ENCODE peak calls at places on chromosomes 3 and 15, in four cellular contexts. C is pancreas, P is IMR-90, M is RWPE1. H is an unnamed sample.

GRCh38 chr3:177813322-177813721 is 616.0 kb upstream of the TBL1XR1 start:
- DNase-seq in C (no peak), P (peak; percentile 42), M (no peak), H (no peak)

GRCh38 chr3:29370021-29370420 is 89.2 kb downstream of the RBMS3 start:
- DNase-seq in C (no peak), P (no peak), M (no peak), H (no peak)

GRCh38 chr3:93989241-93989640 is 9.3 kb downstream of the ARL13B start:
- DNase-seq in C (no peak), P (no peak), M (no peak), H (no peak)

GRCh38 chr15:69591905-69592508 is 139.4 kb downstream of the RPLP1 start:
- DNase-seq in C (no peak), P (no peak), M (peak; percentile 85), H (no peak)

GRCh38 chr15:47968593-47968992 is 152.2 kb upstream of the SLC24A5 start:
- DNase-seq in C (no peak), P (no peak), M (no peak), H (no peak)

GRCh38 chr15:92601940-92602593 is 53.5 kb downstream of the FAM174B start:
- DNase-seq in P (no peak), C (no peak), M (no peak), H (no peak)

GRCh38 chr3:149342413-149343340 is 9.2 kb upstream of the TM4SF18 start:
- DNase-seq in C (no peak), M (no peak), P (peak; percentile 94), H (no peak)

GRCh38 chr15:61849446-61849845 is 210.8 kb downstream of the VPS13C start:
- DNase-seq in C (no peak), M (no peak), P (no peak), H (no peak)

GRCh38 chr15:28112101-28112760 is 13.1 kb upstream of the OCA2 start:
- DNase-seq in M (no peak), C (no peak), P (no peak), H (no peak)

GRCh38 chr3:146345900-146346299 is 95.0 kb upstream of the PLSCR4 start:
- DNase-seq in C (no peak), P (no peak), M (no peak), H (no peak)

GRCh38 chr3:171876651-171877272 is 33.6 kb downstream of the TMEM212 start:
- DNase-seq in P (peak; percentile 94), M (peak; percentile 66), C (no peak), H (no peak)

GRCh38 chr3:133238015-133238414 is 161.8 kb upstream of the BFSP2 start:
- DNase-seq in C (no peak), M (no peak), P (peak; percentile 9), H (no peak)

GRCh38 chr3:130658666-130659065 is 88.0 kb downstream of the PIK3R4 start:
- DNase-seq in C (no peak), P (peak; percentile 36), M (no peak), H (no peak)

GRCh38 chr3:140296796-140297352 is 361.9 kb downstream of the CLSTN2 start:
- DNase-seq in C (no peak), P (no peak), M (no peak), H (no peak)
- TF ChIP-seq CTCF in C (no peak), P (no peak), M (no peak), H (no peak)

GRCh38 chr3:41369838-41370237 is 170.5 kb downstream of the CTNNB1 start:
- DNase-seq in P (no peak), M (no peak), C (no peak), H (no peak)
- TF ChIP-seq CTCF in P (no peak), M (no peak), C (no peak), H (no peak)

GRCh38 chr15:25947336-25948080 is 84.4 kb upstream of the ATP10A start:
- DNase-seq in P (peak; percentile 29), C (no peak), M (no peak), H (peak; percentile 4)
- TF ChIP-seq CTCF in P (no peak), C (no peak), M (no peak), H (peak; percentile 57)

GRCh38 chr3:17207979-17208378 is 323.2 kb downstream of the PLCL2 start:
- DNase-seq in C (no peak), P (no peak), M (no peak), H (no peak)
- TF ChIP-seq CTCF in C (no peak), P (no peak), M (no peak), H (no peak)

GRCh38 chr15:72340366-72340765 is 20.4 kb upstream of the CELF6 start:
- DNase-seq in C (no peak), P (peak; percentile 12), M (no peak), H (no peak)

GRCh38 chr15:72344602-72345001 is 24.6 kb upstream of the CELF6 start:
- DNase-seq in C (no peak), P (no peak), M (no peak), H (no peak)

GRCh38 chr15:72341361-72341760 is 21.4 kb upstream of the CELF6 start:
- DNase-seq in M (no peak), P (no peak), C (no peak), H (peak; percentile 28)

GRCh38 chr15:72339777-72340177 is 19.8 kb upstream of the CELF6 start:
- DNase-seq in P (peak; percentile 91), M (peak; percentile 26), C (no peak), H (no peak)

GRCh38 chr15:72342385-72342784 is 22.4 kb upstream of the CELF6 start:
- DNase-seq in M (no peak), P (peak; percentile 27), C (no peak), H (no peak)
- TF ChIP-seq CTCF in M (no peak), P (peak; percentile 52), C (no peak), H (peak; percentile 50)

DNA sequence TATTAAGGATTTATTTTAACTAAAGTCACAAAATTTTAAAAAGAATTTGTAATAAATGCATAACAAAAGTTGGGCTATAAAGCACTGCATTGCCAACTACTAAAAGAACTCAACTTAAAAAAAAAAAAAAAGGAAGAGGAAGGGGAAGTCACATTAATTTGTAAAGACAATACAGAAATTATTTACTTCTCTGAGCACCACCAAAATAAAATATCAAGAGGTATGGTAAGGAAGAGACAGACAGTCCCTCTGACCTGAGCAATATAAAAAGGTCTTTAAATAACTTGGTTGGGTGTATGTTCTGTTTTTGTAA is 83.5 kb downstream of the UACA start:
- DNase-seq in C (no peak), P (no peak), M (no peak), H (no peak)
- TF ChIP-seq CTCF in C (no peak), P (no peak), M (peak; percentile 14), H (no peak)

DNA sequence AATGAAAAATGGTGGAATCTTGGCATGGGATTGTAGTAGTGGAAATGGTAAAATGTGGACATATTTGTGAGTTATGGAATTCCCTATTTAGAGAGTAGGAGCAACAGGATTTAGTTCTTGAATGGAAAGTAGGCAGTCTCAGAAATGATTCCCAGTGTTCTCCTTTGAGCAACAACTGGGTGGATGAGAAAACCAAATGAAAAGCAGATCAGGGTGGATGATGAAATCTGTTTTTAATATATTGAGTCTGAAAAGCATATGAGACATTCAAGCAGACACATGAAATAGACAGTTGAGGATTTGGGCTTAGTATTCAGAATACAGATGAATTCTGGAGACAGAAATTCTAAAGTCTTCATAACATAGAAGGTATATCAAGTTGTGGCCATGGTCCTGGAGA is 451.3 kb downstream of the LPP start:
- DNase-seq in P (no peak), C (no peak), M (no peak), H (no peak)
- TF ChIP-seq CTCF in P (no peak), C (no peak), M (no peak), H (no peak)

DNA sequence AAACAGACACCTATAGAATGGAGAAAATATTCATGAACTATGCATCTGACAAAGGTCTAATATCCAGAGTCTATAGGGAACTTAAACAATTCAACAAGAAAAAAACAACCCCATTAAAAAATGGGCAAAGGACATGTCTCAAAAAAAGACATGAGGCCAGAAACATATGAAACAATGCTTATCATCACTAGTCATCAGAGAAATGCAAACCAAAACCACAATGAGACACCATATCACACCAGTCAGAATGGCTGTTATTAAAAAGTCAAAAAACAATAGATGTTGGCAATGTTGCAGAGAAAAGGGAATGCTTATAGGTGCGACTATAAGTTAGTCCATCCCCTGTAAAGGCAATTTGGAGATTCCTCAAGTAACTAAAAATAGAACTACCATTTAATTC is 11.4 kb upstream of the HDGFL3 start:
- DNase-seq in M (no peak), P (no peak), C (no peak), H (no peak)
- TF ChIP-seq CTCF in M (no peak), P (no peak), C (no peak), H (no peak)

DNA sequence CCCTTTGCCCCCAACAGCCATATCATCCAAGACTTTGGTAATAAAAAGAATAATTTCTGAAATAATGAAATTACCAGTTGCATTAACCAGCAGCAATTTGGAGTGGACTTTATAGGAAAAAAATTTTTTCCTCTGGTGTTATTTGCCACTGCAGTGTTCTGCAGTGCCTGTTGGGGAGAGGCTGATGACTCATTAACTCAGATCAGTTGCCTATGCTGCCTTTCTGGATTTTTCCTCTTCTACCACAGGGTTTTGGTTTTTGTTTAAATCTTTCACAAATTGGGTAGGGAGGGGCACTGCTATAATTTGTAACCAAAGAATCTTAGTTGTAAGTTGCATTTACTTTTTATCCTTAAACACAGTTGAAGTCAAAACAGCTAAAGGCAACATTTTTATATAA is 22.7 kb downstream of the ATP6V1A start:
- DNase-seq in P (peak; percentile 70), M (peak; percentile 55), C (no peak), H (no peak)
- TF ChIP-seq CTCF in P (peak; percentile 16), M (no peak), C (no peak), H (peak; percentile 15)